ENCODE peak calls at places on chromosomes 16 and 17, in four cellular contexts. E, Q, R and F are unnamed samples.

GRCh38 chr16:86512301-86512859 is 2.1 kb downstream of the FOXF1 start:
- DNase-seq in E (no peak), Q (peak), R (no peak), F (no peak)

GRCh38 chr17:44767493-44767892 is 8.7 kb downstream of the ADAM11 start:
- DNase-seq in E (no peak), Q (peak), R (no peak), F (no peak)

GRCh38 chr17:81898029-81898866 is 3.8 kb upstream of the NPB start:
- DNase-seq in E (no peak), Q (no peak), R (peak), F (peak)

GRCh38 chr16:3480901-3481695 is 14.2 kb downstream of the C16orf90 start:
- DNase-seq in E (peak), Q (no peak), R (no peak), F (peak)

GRCh38 chr17:11251561-11252107 is 10.6 kb downstream of the SHISA6 start:
- DNase-seq in E (no peak), Q (no peak), R (no peak), F (peak)

GRCh38 chr17:27576429-27577123 is 54.4 kb upstream of the LGALS9 start:
- DNase-seq in E (no peak), Q (no peak), R (no peak), F (no peak)

GRCh38 chr17:9115446-9116265 is 94.3 kb downstream of the NTN1 start:
- DNase-seq in E (peak), Q (peak), R (no peak), F (no peak)

GRCh38 chr17:80619535-80620235 is 75.0 kb downstream of the RPTOR start:
- DNase-seq in E (no peak), Q (no peak), R (peak), F (no peak)

GRCh38 chr16:48517493-48517892 is 92.5 kb downstream of the N4BP1 start:
- DNase-seq in E (no peak), Q (no peak), R (no peak), F (no peak)

GRCh38 chr16:2675714-2676113 is 6.6 kb upstream of the KCTD5 start:
- DNase-seq in E (no peak), Q (no peak), R (peak), F (no peak)

GRCh38 chr16:21281698-21282389 is 3.8 kb upstream of the CRYM start:
- DNase-seq in E (no peak), Q (no peak), R (no peak), F (no peak)

GRCh38 chr16:85055503-85056210 is 28.1 kb downstream of the KIAA0513 start:
- DNase-seq in E (no peak), Q (no peak), R (no peak), F (no peak)

GRCh38 chr16:55001931-55002330 is 71.3 kb downstream of the IRX5 start:
- DNase-seq in E (no peak), Q (no peak), R (no peak), F (no peak)

GRCh38 chr16:87691686-87692079 is 74.1 kb downstream of the KLHDC4 start:
- DNase-seq in E (no peak), Q (no peak), R (no peak), F (no peak)

GRCh38 chr17:48310748-48311213 is 119.2 kb downstream of the SKAP1 start:
- DNase-seq in E (peak), Q (peak), R (no peak), F (no peak)

GRCh38 chr16:67648088-67648763 is 3.3 kb downstream of the CARMIL2 start:
- DNase-seq in E (peak), Q (no peak), R (no peak), F (no peak)

GRCh38 chr16:67661101-67661661 is 421 bp downstream of the PARD6A start:
- DNase-seq in E (peak), Q (peak), R (no peak), F (no peak)

GRCh38 chr17:75574404-75575093 is 13.1 kb upstream of the MYO15B start:
- DNase-seq in E (no peak), Q (no peak), R (no peak), F (no peak)

GRCh38 chr17:67619555-67619954 is 98.2 kb upstream of the NOL11 start:
- DNase-seq in E (no peak), Q (no peak), R (no peak), F (no peak)

GRCh38 chr17:56756536-56756935 is 77.2 kb downstream of the C17orf67 start:
- DNase-seq in E (no peak), Q (no peak), R (no peak), F (no peak)

GRCh38 chr17:34177642-34178041 is 77.4 kb upstream of the CCL2 start:
- DNase-seq in E (no peak), Q (no peak), R (no peak), F (no peak)

GRCh38 chr16:55478827-55479559 is at the start of gene MMP2:
- DNase-seq in E (peak), Q (peak), R (no peak), F (peak)

GRCh38 chr17:19897108-19897854 is 29.5 kb upstream of the ULK2 start:
- DNase-seq in E (no peak), Q (no peak), R (no peak), F (no peak)

GRCh38 chr16:21263640-21264211 is 14.4 kb downstream of the CRYM start:
- DNase-seq in E (no peak), Q (peak), R (no peak), F (peak)

GRCh38 chr16:75379911-75380847 is 53.1 kb downstream of the CFDP1 start:
- DNase-seq in E (no peak), Q (no peak), R (no peak), F (no peak)

GRCh38 chr17:81142301-81143199 is 22.8 kb upstream of the PVALEF start:
- DNase-seq in E (peak), Q (peak), R (peak), F (peak)

GRCh38 chr17:21452377-21453143 is 76.4 kb downstream of the KCNJ12 start:
- DNase-seq in E (peak), Q (peak), R (peak), F (peak)

GRCh38 chr16:89155851-89156739 is 15.5 kb upstream of the CDH15 start:
- DNase-seq in E (no peak), Q (no peak), R (no peak), F (no peak)

GRCh38 chr17:79836952-79837887 is 2.0 kb downstream of the CBX4 start:
- DNase-seq in E (peak), Q (peak), R (peak), F (peak)

GRCh38 chr16:86567701-86568571 is 1.3 kb downstream of the FOXC2 start:
- DNase-seq in E (peak), Q (peak), R (no peak), F (peak)

GRCh38 chr16:77780378-77780837 is 8.0 kb upstream of the VAT1L start:
- DNase-seq in E (no peak), Q (no peak), R (peak), F (no peak)

GRCh38 chr17:49970498-49970897 is 1.5 kb downstream of the DLX4 start:
- DNase-seq in E (no peak), Q (no peak), R (no peak), F (no peak)
- TF ChIP-seq EZH2 in E (peak), Q (no peak), R (no peak), F (no peak)

DNA sequence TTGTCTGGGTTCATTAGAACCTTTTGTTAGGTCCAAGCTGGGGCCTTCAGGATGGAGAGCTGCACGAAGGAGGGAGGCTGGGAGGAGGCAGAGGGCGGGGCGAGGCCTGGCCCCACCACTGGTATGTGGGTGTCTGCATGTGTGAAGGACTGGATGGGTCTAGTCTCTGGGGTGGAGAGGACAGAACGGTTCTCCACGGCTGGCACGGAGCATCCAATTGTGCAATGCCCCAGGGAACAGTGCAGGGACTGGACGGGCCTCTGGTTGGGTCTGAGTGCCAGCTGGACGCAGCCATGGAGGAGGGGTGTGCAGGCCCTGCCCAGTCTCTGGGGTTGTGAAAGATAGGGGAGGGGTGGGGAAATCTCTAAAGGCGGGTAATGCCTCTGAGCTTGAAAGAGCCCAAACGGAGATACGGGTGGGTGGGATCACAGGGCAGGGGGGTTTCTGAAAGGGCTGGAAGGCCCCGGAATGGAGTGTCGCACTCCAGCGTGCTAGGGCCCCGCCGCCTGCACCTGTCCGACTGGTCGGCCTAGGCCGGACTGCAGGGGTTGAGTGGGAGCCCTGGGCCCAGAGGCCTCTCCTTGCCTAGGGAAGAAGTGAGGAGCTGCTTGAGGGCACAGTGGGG is 1.6 kb downstream of the PPL start:
- DNase-seq in E (no peak), Q (no peak), R (no peak), F (no peak)
- H3K4me3 ChIP-seq in E (peak), Q (no peak), R (peak), F (no peak)

DNA sequence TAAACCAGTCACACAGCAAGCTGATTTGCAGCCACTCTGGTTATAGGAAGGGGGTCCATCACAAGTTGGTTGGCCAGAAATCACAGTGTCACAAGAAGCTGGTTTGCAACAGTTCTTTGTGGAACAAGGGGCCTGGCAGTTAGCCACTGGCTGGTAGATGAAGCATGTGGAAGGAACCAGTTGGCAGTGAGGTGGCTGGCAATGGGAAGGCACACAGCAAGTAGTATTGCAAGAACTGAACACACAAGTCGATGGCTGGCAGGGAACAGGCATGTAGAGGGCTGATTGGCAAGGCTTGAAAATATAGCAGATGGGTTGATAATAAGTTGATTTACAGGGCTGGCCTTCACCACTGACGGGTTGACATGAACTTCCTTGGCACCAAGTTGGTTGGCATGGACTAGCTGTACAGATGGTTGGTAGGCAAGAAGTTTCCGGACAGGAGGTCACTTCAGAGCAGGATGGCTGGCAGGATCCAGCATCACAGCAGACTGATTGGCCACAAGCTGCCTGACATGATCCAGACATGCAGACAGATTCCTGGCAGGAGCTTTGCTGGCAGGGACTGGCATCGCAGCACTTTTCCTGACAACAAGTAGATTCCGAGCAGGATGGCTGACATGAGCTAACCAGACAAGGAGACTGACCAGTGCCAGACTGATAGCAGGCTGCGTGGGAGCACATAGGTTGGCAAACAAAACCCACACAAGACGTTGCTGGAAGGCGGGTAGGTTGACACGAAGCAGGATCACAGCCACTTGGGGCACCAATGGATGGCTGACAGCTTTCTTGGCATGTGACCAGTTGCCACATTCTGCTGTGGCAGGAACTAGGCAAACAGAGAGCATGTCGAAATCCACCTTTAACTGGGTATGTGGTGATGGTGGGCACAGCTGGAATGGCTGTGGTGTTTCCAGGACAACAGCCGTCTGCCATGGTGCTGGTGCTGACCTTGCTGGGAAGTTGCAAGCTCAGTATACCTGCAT is at the start of gene KRTAP29-1:
- DNase-seq in E (no peak), Q (no peak), R (no peak), F (no peak)
- TF ChIP-seq EZH2 in E (no peak), Q (no peak), R (no peak), F (no peak)

DNA sequence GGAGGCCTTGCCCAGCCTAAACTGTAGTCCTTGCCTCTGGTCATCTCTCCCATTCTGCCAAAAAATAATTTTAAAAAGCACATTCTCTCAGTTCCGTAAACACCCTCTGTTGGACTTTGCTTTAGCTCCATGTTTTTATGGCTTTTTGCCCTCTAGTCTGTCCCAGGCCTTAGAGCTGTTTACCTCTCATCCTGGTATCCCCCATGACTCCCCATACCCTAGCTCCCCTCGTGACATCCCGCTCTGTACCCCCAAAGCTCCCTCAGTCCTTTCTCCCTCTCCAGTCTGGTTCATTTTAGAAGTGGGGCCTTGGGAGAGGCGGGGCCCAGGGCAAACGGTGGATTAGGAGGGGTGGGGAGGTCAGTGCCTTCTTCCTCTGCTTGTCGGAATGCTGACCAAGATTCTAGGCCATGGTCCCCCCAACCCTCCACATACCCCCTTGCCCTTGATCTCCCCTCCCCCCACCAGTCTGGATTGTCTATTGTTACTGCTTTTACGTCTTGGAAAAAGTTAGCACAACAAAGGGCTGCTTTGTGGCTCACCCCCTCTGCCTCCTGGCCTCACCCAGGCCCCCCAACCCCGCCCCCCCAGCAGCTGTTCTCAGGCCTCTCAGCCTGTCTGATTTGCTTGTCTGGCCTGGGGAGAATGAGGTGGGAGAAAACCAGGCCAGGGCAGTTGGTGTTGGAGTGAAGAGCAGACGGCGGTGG is 18.3 kb downstream of the GJD3 start:
- DNase-seq in E (peak), Q (no peak), R (no peak), F (no peak)
- H3K4me3 ChIP-seq in E (peak), Q (no peak), R (no peak), F (no peak)

GRCh38 chr16:25035494-25036405 is 20.6 kb upstream of the ARHGAP17 start:
- DNase-seq in E (no peak), Q (no peak), R (no peak), F (no peak)
- TF ChIP-seq EZH2 in E (no peak), Q (no peak), R (no peak), F (no peak)

GRCh38 chr17:73621685-73622084 is 22.6 kb downstream of the SDK2 start:
- DNase-seq in E (no peak), Q (no peak), R (no peak), F (no peak)

GRCh38 chr17:73624496-73624988 is 19.7 kb downstream of the SDK2 start:
- DNase-seq in E (no peak), Q (no peak), R (no peak), F (no peak)

GRCh38 chr17:73620414-73620813 is 23.8 kb downstream of the SDK2 start:
- DNase-seq in E (no peak), Q (no peak), R (no peak), F (no peak)

GRCh38 chr17:73623247-73623646 is 21.0 kb downstream of the SDK2 start:
- DNase-seq in E (no peak), Q (no peak), R (no peak), F (no peak)

GRCh38 chr17:73622381-73622780 is 21.9 kb downstream of the SDK2 start:
- DNase-seq in E (no peak), Q (no peak), R (no peak), F (no peak)
- H3K4me3 ChIP-seq in E (no peak), Q (no peak), R (no peak), F (no peak)